ENCODE peak calls at places on chromosomes 3 and 15, in four cellular contexts. M is amniotic stem cell, Q is anterior cingulate cortex, Y is hypothalamus. U is an unnamed sample.
A peak's percentile ranks its signal among the peaks of the same experiment; 100 is the strongest.

GRCh38 chr3:124730129-124730919 is at the start of gene UMPS:
- DNase-seq in M (peak; percentile 67), Q (peak; percentile 88), Y (peak; percentile 85), U (peak; percentile 95)

GRCh38 chr15:70742928-70743327 is 20.4 kb downstream of the UACA start:
- DNase-seq in M (no peak), Q (no peak), Y (no peak), U (no peak)

GRCh38 chr3:6935964-6936363 is 75.0 kb downstream of the GRM7 start:
- DNase-seq in M (no peak), Q (no peak), Y (no peak), U (no peak)

GRCh38 chr3:62586356-62586755 is 213.0 kb upstream of the FEZF2 start:
- DNase-seq in M (no peak), Q (no peak), Y (no peak), U (no peak)

GRCh38 chr15:49842331-49842730 is 221.5 kb downstream of the DTWD1 start:
- DNase-seq in M (no peak), Q (no peak), Y (no peak), U (no peak)

GRCh38 chr3:124363451-124363850 is 366.8 kb upstream of the UMPS start:
- DNase-seq in M (peak; percentile 16), Q (no peak), Y (no peak), U (no peak)

GRCh38 chr3:161559177-161559998 is 62.8 kb downstream of the OTOL1 start:
- DNase-seq in M (no peak), Q (no peak), Y (no peak), U (no peak)

GRCh38 chr3:132038198-132038825 is 3.5 kb upstream of the CPNE4 start:
- DNase-seq in M (no peak), Q (no peak), Y (no peak), U (no peak)

GRCh38 chr15:37058316-37058985 is 41.9 kb downstream of the MEIS2 start:
- DNase-seq in M (no peak), Q (no peak), Y (no peak), U (no peak)